ENCODE peak calls at places on chromosome 12, in four cellular contexts. G is GM12865, N is ELR, L is nucleus accumbens. U is an unnamed sample.

GRCh38 chr12:57156701-57157403 is 9.4 kb upstream of the LRP1-AS start:
- DNase-seq in G (no peak), N (no peak), L (no peak), U (no peak)

GRCh38 chr12:114166360-114166759 is 200.2 kb upstream of the RBM19 start:
- DNase-seq in G (peak; percentile 17), N (peak; percentile 66), L (peak; percentile 37), U (peak; percentile 65)

GRCh38 chr12:41967668-41968649 is 176.7 kb downstream of the GXYLT1 start:
- DNase-seq in G (no peak), N (no peak), L (no peak), U (no peak)

GRCh38 chr12:62536546-62536945 is 69.9 kb downstream of the MON2 start:
- DNase-seq in G (no peak), N (no peak), L (no peak), U (no peak)

GRCh38 chr12:55748230-55748993 is 5.5 kb downstream of the GDF11 start:
- DNase-seq in G (no peak), N (no peak), L (no peak), U (no peak)

GRCh38 chr12:50326636-50327284 is 43.4 kb upstream of the LIMA1 start:
- DNase-seq in G (no peak), N (no peak), L (no peak), U (no peak)

GRCh38 chr12:104680070-104680469 is 223.3 kb downstream of the CHST11 start:
- DNase-seq in G (peak; percentile 75), N (peak; percentile 33), L (no peak), U (no peak)

GRCh38 chr12:76890407-76891143 is 11.8 kb upstream of the CSRP2 start:
- DNase-seq in G (no peak), N (no peak), L (peak; percentile 1), U (no peak)

GRCh38 chr12:12901158-12901791 is 9.9 kb downstream of the GPRC5A start:
- DNase-seq in G (no peak), N (peak; percentile 98), L (no peak), U (no peak)

GRCh38 chr12:8696402-8697100 is 1.2 kb upstream of the RIMKLB start:
- DNase-seq in G (no peak), N (no peak), L (no peak), U (no peak)

GRCh38 chr12:99121476-99121965 is 476.4 kb downstream of the APAF1 start:
- DNase-seq in G (no peak), N (no peak), L (no peak), U (no peak)

GRCh38 chr12:60072911-60073310 is 477.1 kb downstream of the SLC16A7 start:
- DNase-seq in G (no peak), N (peak; percentile 53), L (no peak), U (no peak)

GRCh38 chr12:1882405-1882804 is 36.0 kb downstream of the CACNA2D4 start:
- DNase-seq in G (no peak), N (no peak), L (no peak), U (no peak)